ENCODE peak calls at places on chromosomes 4 and X, in seven cellular contexts. One of them, this sample, is unnamed.

GRCh38 chrX:48482526-48482925 is 6.5 kb downstream of the FTSJ1 start:
- DNase-seq in ACHN: no peak
- DNase-seq in NCI-H2171: no peak
- DNase-seq in stimulated activated CD4-positive, alpha-beta T cell treated with anti-CD3 and anti-CD28 coated beads, Interleukin-12 subunit alpha, Interleukin-12 subunit beta, amount 100 ng/mL, for 4 hours: no peak
- DNase-seq in caudate nucleus: no peak
- DNase-seq in T-helper 9 cell: no peak
- DNase-seq in CD8-positive, alpha-beta memory T cell: no peak
- DNase-seq in this sample: no peak

GRCh38 chrX:54825716-54826428 is 18.3 kb downstream of the MAGED2 start:
- DNase-seq in T-helper 9 cell: no peak
- DNase-seq in stimulated activated CD4-positive, alpha-beta T cell treated with anti-CD3 and anti-CD28 coated beads, Interleukin-12 subunit alpha, Interleukin-12 subunit beta, amount 100 ng/mL, for 4 hours: no peak
- DNase-seq in NCI-H2171: no peak
- DNase-seq in ACHN: no peak
- DNase-seq in caudate nucleus: no peak
- DNase-seq in CD8-positive, alpha-beta memory T cell: peak
- DNase-seq in this sample: no peak

GRCh38 chrX:11105080-11105479 is 6.1 kb upstream of the HCCS start:
- DNase-seq in ACHN: peak
- DNase-seq in CD8-positive, alpha-beta memory T cell: no peak
- DNase-seq in stimulated activated CD4-positive, alpha-beta T cell treated with anti-CD3 and anti-CD28 coated beads, Interleukin-12 subunit alpha, Interleukin-12 subunit beta, amount 100 ng/mL, for 4 hours: no peak
- DNase-seq in caudate nucleus: no peak
- DNase-seq in T-helper 9 cell: no peak
- DNase-seq in NCI-H2171: no peak
- DNase-seq in this sample: peak

GRCh38 chrX:109040057-109040456 is 303.7 kb upstream of the IRS4 start:
- DNase-seq in NCI-H2171: no peak
- DNase-seq in stimulated activated CD4-positive, alpha-beta T cell treated with anti-CD3 and anti-CD28 coated beads, Interleukin-12 subunit alpha, Interleukin-12 subunit beta, amount 100 ng/mL, for 4 hours: no peak
- DNase-seq in T-helper 9 cell: no peak
- DNase-seq in caudate nucleus: no peak
- DNase-seq in ACHN: no peak
- DNase-seq in CD8-positive, alpha-beta memory T cell: no peak
- DNase-seq in this sample: no peak

GRCh38 chr4:30753316-30753715 is 33.1 kb downstream of the PCDH7 start:
- DNase-seq in T-helper 9 cell: no peak
- DNase-seq in NCI-H2171: no peak
- DNase-seq in ACHN: no peak
- DNase-seq in caudate nucleus: no peak
- DNase-seq in stimulated activated CD4-positive, alpha-beta T cell treated with anti-CD3 and anti-CD28 coated beads, Interleukin-12 subunit alpha, Interleukin-12 subunit beta, amount 100 ng/mL, for 4 hours: no peak
- DNase-seq in CD8-positive, alpha-beta memory T cell: no peak
- DNase-seq in this sample: peak

GRCh38 chr4:146709956-146710355 is 71.3 kb downstream of the POU4F2 start:
- DNase-seq in T-helper 9 cell: no peak
- DNase-seq in NCI-H2171: no peak
- DNase-seq in CD8-positive, alpha-beta memory T cell: no peak
- DNase-seq in stimulated activated CD4-positive, alpha-beta T cell treated with anti-CD3 and anti-CD28 coated beads, Interleukin-12 subunit alpha, Interleukin-12 subunit beta, amount 100 ng/mL, for 4 hours: no peak
- DNase-seq in caudate nucleus: no peak
- DNase-seq in ACHN: no peak
- DNase-seq in this sample: no peak

GRCh38 chrX:141133272-141133671 is 43.7 kb downstream of the LDOC1 start:
- DNase-seq in T-helper 9 cell: no peak
- DNase-seq in CD8-positive, alpha-beta memory T cell: no peak
- DNase-seq in caudate nucleus: no peak
- DNase-seq in NCI-H2171: no peak
- DNase-seq in ACHN: no peak
- DNase-seq in stimulated activated CD4-positive, alpha-beta T cell treated with anti-CD3 and anti-CD28 coated beads, Interleukin-12 subunit alpha, Interleukin-12 subunit beta, amount 100 ng/mL, for 4 hours: no peak
- DNase-seq in this sample: no peak

GRCh38 chrX:39309018-39309620 is 507.9 kb downstream of the MID1IP1 start:
- DNase-seq in caudate nucleus: no peak
- DNase-seq in stimulated activated CD4-positive, alpha-beta T cell treated with anti-CD3 and anti-CD28 coated beads, Interleukin-12 subunit alpha, Interleukin-12 subunit beta, amount 100 ng/mL, for 4 hours: peak
- DNase-seq in NCI-H2171: no peak
- DNase-seq in CD8-positive, alpha-beta memory T cell: no peak
- DNase-seq in ACHN: no peak
- DNase-seq in T-helper 9 cell: peak
- DNase-seq in this sample: peak

GRCh38 chr4:71449878-71450277 is 111.1 kb downstream of the SLC4A4 start:
- DNase-seq in CD8-positive, alpha-beta memory T cell: no peak
- DNase-seq in stimulated activated CD4-positive, alpha-beta T cell treated with anti-CD3 and anti-CD28 coated beads, Interleukin-12 subunit alpha, Interleukin-12 subunit beta, amount 100 ng/mL, for 4 hours: no peak
- DNase-seq in ACHN: no peak
- DNase-seq in NCI-H2171: no peak
- DNase-seq in T-helper 9 cell: no peak
- DNase-seq in caudate nucleus: no peak
- DNase-seq in this sample: peak

GRCh38 chr4:72286185-72286584 is 254.4 kb downstream of the NPFFR2 start:
- DNase-seq in CD8-positive, alpha-beta memory T cell: no peak
- DNase-seq in ACHN: peak
- DNase-seq in caudate nucleus: no peak
- DNase-seq in NCI-H2171: no peak
- DNase-seq in T-helper 9 cell: no peak
- DNase-seq in stimulated activated CD4-positive, alpha-beta T cell treated with anti-CD3 and anti-CD28 coated beads, Interleukin-12 subunit alpha, Interleukin-12 subunit beta, amount 100 ng/mL, for 4 hours: no peak
- DNase-seq in this sample: peak

GRCh38 chr4:128388352-128388630 is 100.7 kb upstream of the PGRMC2 start:
- DNase-seq in T-helper 9 cell: no peak
- DNase-seq in caudate nucleus: no peak
- DNase-seq in stimulated activated CD4-positive, alpha-beta T cell treated with anti-CD3 and anti-CD28 coated beads, Interleukin-12 subunit alpha, Interleukin-12 subunit beta, amount 100 ng/mL, for 4 hours: no peak
- DNase-seq in NCI-H2171: no peak
- DNase-seq in ACHN: peak
- DNase-seq in CD8-positive, alpha-beta memory T cell: no peak
- DNase-seq in this sample: no peak

GRCh38 chrX:45852884-45853283 is 652.2 kb upstream of the DIPK2B start:
- DNase-seq in ACHN: no peak
- DNase-seq in CD8-positive, alpha-beta memory T cell: no peak
- DNase-seq in NCI-H2171: no peak
- DNase-seq in caudate nucleus: no peak
- DNase-seq in stimulated activated CD4-positive, alpha-beta T cell treated with anti-CD3 and anti-CD28 coated beads, Interleukin-12 subunit alpha, Interleukin-12 subunit beta, amount 100 ng/mL, for 4 hours: no peak
- DNase-seq in T-helper 9 cell: no peak
- DNase-seq in this sample: peak

GRCh38 chr4:183447646-183448045 is 3.2 kb downstream of the CDKN2AIP start:
- DNase-seq in stimulated activated CD4-positive, alpha-beta T cell treated with anti-CD3 and anti-CD28 coated beads, Interleukin-12 subunit alpha, Interleukin-12 subunit beta, amount 100 ng/mL, for 4 hours: no peak
- DNase-seq in CD8-positive, alpha-beta memory T cell: no peak
- DNase-seq in caudate nucleus: no peak
- DNase-seq in T-helper 9 cell: no peak
- DNase-seq in NCI-H2171: no peak
- DNase-seq in ACHN: no peak
- DNase-seq in this sample: no peak

GRCh38 chrX:55312655-55313054 is 47.9 kb upstream of the PAGE3 start:
- DNase-seq in NCI-H2171: no peak
- DNase-seq in ACHN: no peak
- DNase-seq in caudate nucleus: no peak
- DNase-seq in T-helper 9 cell: no peak
- DNase-seq in stimulated activated CD4-positive, alpha-beta T cell treated with anti-CD3 and anti-CD28 coated beads, Interleukin-12 subunit alpha, Interleukin-12 subunit beta, amount 100 ng/mL, for 4 hours: no peak
- DNase-seq in CD8-positive, alpha-beta memory T cell: no peak
- DNase-seq in this sample: no peak

GRCh38 chr4:99323761-99324160 is 2.6 kb upstream of the ADH1B start:
- DNase-seq in NCI-H2171: peak
- DNase-seq in caudate nucleus: no peak
- DNase-seq in ACHN: no peak
- DNase-seq in stimulated activated CD4-positive, alpha-beta T cell treated with anti-CD3 and anti-CD28 coated beads, Interleukin-12 subunit alpha, Interleukin-12 subunit beta, amount 100 ng/mL, for 4 hours: no peak
- DNase-seq in T-helper 9 cell: no peak
- DNase-seq in CD8-positive, alpha-beta memory T cell: no peak
- DNase-seq in this sample: peak

GRCh38 chr4:174284181-174284886 is 623 bp downstream of the CEP44 start:
- DNase-seq in caudate nucleus: no peak
- DNase-seq in stimulated activated CD4-positive, alpha-beta T cell treated with anti-CD3 and anti-CD28 coated beads, Interleukin-12 subunit alpha, Interleukin-12 subunit beta, amount 100 ng/mL, for 4 hours: no peak
- DNase-seq in CD8-positive, alpha-beta memory T cell: no peak
- DNase-seq in NCI-H2171: no peak
- DNase-seq in T-helper 9 cell: no peak
- DNase-seq in ACHN: peak
- DNase-seq in this sample: peak

GRCh38 chr4:156575430-156576073 is 396.0 kb downstream of the PDGFC start:
- DNase-seq in T-helper 9 cell: no peak
- DNase-seq in CD8-positive, alpha-beta memory T cell: no peak
- DNase-seq in caudate nucleus: no peak
- DNase-seq in NCI-H2171: no peak
- DNase-seq in ACHN: no peak
- DNase-seq in stimulated activated CD4-positive, alpha-beta T cell treated with anti-CD3 and anti-CD28 coated beads, Interleukin-12 subunit alpha, Interleukin-12 subunit beta, amount 100 ng/mL, for 4 hours: no peak
- DNase-seq in this sample: peak

GRCh38 chr4:163332526-163333405 is at the start of gene NPY1R:
- DNase-seq in T-helper 9 cell: no peak
- DNase-seq in caudate nucleus: peak
- DNase-seq in ACHN: peak
- DNase-seq in stimulated activated CD4-positive, alpha-beta T cell treated with anti-CD3 and anti-CD28 coated beads, Interleukin-12 subunit alpha, Interleukin-12 subunit beta, amount 100 ng/mL, for 4 hours: peak
- DNase-seq in CD8-positive, alpha-beta memory T cell: no peak
- DNase-seq in NCI-H2171: peak
- DNase-seq in this sample: peak

This sample was measured in fibroblast of lung.